ENCODE peak calls at places on chromosomes 12 and 14, in ten cellular contexts. T is NCI-H748 treated with DMSO at 0.1 percent for 48 hours, I is NCI-H510A treated with DMSO at 0.1 percent for 48 hours, Y is tibial nerve, U is GM19239, J is GM03348, C is T1000, K is brain microvascular endothelial cell, Q is osteocyte, R is A549. L is an unnamed sample.

GRCh38 chr14:96811265-96811664 is 14.1 kb downstream of the VRK1 start:
- DNase-seq in T (no peak), I (no peak), Y (no peak), U (no peak), J (peak), C (no peak), K (no peak), Q (no peak), R (no peak), L (no peak)

GRCh38 chr14:68441532-68441931 is 351.3 kb downstream of the ZFP36L1 start:
- DNase-seq in T (no peak), I (no peak), Y (no peak), U (no peak), J (no peak), C (no peak), K (no peak), Q (no peak), R (no peak), L (no peak)

GRCh38 chr12:117521327-117521726 is 159.9 kb upstream of the NOS1 start:
- DNase-seq in T (no peak), I (no peak), Y (no peak), U (no peak), J (peak), C (no peak), K (no peak), Q (no peak), R (no peak), L (no peak)

GRCh38 chr12:121799175-121799841 is 4.5 kb upstream of the SETD1B start:
- DNase-seq in T (peak), I (peak), Y (peak), U (peak), J (peak), C (no peak), K (peak), Q (no peak), R (peak), L (peak)

GRCh38 chr12:106918746-106919145 is 37.0 kb upstream of the TMEM263 start:
- DNase-seq in T (peak), I (peak), Y (no peak), U (no peak), J (no peak), C (no peak), K (peak), Q (no peak), R (no peak), L (peak)

GRCh38 chr14:31291210-31291609 is 83.6 kb upstream of the HECTD1 start:
- DNase-seq in T (no peak), I (no peak), Y (no peak), U (no peak), J (no peak), C (no peak), K (no peak), Q (no peak), R (no peak), L (no peak)

GRCh38 chr12:94851396-94852025 is 152.0 kb downstream of the NDUFA12 start:
- DNase-seq in T (no peak), I (no peak), Y (no peak), U (no peak), J (no peak), C (no peak), K (no peak), Q (no peak), R (no peak), L (no peak)

GRCh38 chr12:26845984-26846383 is 13.0 kb upstream of the ITPR2 start:
- DNase-seq in T (no peak), I (no peak), Y (no peak), U (no peak), J (peak), C (no peak), K (peak), Q (no peak), R (no peak), L (peak)

GRCh38 chr14:20632831-20633771 is 8.4 kb downstream of the OR6S1 start:
- DNase-seq in T (peak), I (peak), Y (peak), U (peak), J (peak), C (no peak), K (peak), Q (no peak), R (peak), L (peak)

GRCh38 chr14:75995372-75996041 is 9.9 kb downstream of the IFT43 start:
- DNase-seq in T (no peak), I (no peak), Y (peak), U (no peak), J (peak), C (no peak), K (peak), Q (no peak), R (no peak), L (no peak)